ENCODE peak calls at places on chromosomes 1 and 21, in nine cellular contexts. One of them, this sample, is unnamed.

GRCh38 chr1:41122851-41123518 is 101.5 kb upstream of the SLFNL1 start:
- DNase-seq in endodermal cell: peak
- DNase-seq in fibroblast of lung: peak
- DNase-seq in astrocyte: peak
- DNase-seq in BE2C: peak
- DNase-seq in kidney epithelial cell: peak
- DNase-seq in uterus: no peak
- DNase-seq in tibial artery: no peak
- DNase-seq in cardiac fibroblast: peak
- DNase-seq in this sample: peak

GRCh38 chr1:99808391-99809115 is 41.6 kb upstream of the AGL start:
- DNase-seq in BE2C: peak
- DNase-seq in astrocyte: peak
- DNase-seq in kidney epithelial cell: peak
- DNase-seq in tibial artery: no peak
- DNase-seq in uterus: peak
- DNase-seq in cardiac fibroblast: peak
- DNase-seq in fibroblast of lung: peak
- DNase-seq in endodermal cell: peak
- DNase-seq in this sample: peak

GRCh38 chr1:151502859-151503509 is 8.2 kb upstream of the CGN start:
- DNase-seq in uterus: no peak
- DNase-seq in cardiac fibroblast: no peak
- DNase-seq in kidney epithelial cell: no peak
- DNase-seq in fibroblast of lung: no peak
- DNase-seq in BE2C: no peak
- DNase-seq in tibial artery: no peak
- DNase-seq in endodermal cell: peak
- DNase-seq in astrocyte: no peak
- DNase-seq in this sample: no peak

GRCh38 chr1:53315456-53316048 is 12.3 kb downstream of the LRP8 start:
- DNase-seq in cardiac fibroblast: no peak
- DNase-seq in BE2C: no peak
- DNase-seq in tibial artery: no peak
- DNase-seq in astrocyte: no peak
- DNase-seq in endodermal cell: no peak
- DNase-seq in kidney epithelial cell: no peak
- DNase-seq in uterus: no peak
- DNase-seq in fibroblast of lung: no peak
- DNase-seq in this sample: no peak

GRCh38 chr1:159869173-159869572 is 6.7 kb upstream of the VSIG8 start:
- DNase-seq in endodermal cell: peak
- DNase-seq in fibroblast of lung: peak
- DNase-seq in cardiac fibroblast: peak
- DNase-seq in tibial artery: no peak
- DNase-seq in astrocyte: peak
- DNase-seq in kidney epithelial cell: peak
- DNase-seq in BE2C: no peak
- DNase-seq in uterus: no peak
- DNase-seq in this sample: no peak

GRCh38 chr1:117232551-117232950 is 21.8 kb upstream of the VTCN1 start:
- DNase-seq in cardiac fibroblast: no peak
- DNase-seq in uterus: no peak
- DNase-seq in fibroblast of lung: peak
- DNase-seq in astrocyte: peak
- DNase-seq in BE2C: no peak
- DNase-seq in tibial artery: no peak
- DNase-seq in endodermal cell: no peak
- DNase-seq in kidney epithelial cell: no peak
- DNase-seq in this sample: no peak

GRCh38 chr1:154466136-154466665 is 35.8 kb upstream of the TDRD10 start:
- DNase-seq in fibroblast of lung: no peak
- DNase-seq in cardiac fibroblast: no peak
- DNase-seq in BE2C: no peak
- DNase-seq in tibial artery: no peak
- DNase-seq in astrocyte: no peak
- DNase-seq in kidney epithelial cell: no peak
- DNase-seq in uterus: no peak
- DNase-seq in endodermal cell: peak
- DNase-seq in this sample: no peak

GRCh38 chr1:173489149-173489600 is 12.0 kb downstream of the PRDX6 start:
- DNase-seq in fibroblast of lung: no peak
- DNase-seq in tibial artery: no peak
- DNase-seq in BE2C: no peak
- DNase-seq in kidney epithelial cell: no peak
- DNase-seq in uterus: no peak
- DNase-seq in endodermal cell: peak
- DNase-seq in cardiac fibroblast: peak
- DNase-seq in astrocyte: no peak
- DNase-seq in this sample: no peak

GRCh38 chr21:45938453-45938755 is 43.2 kb upstream of the COL6A1 start:
- DNase-seq in cardiac fibroblast: no peak
- DNase-seq in kidney epithelial cell: no peak
- DNase-seq in uterus: no peak
- DNase-seq in BE2C: no peak
- DNase-seq in tibial artery: no peak
- DNase-seq in fibroblast of lung: no peak
- DNase-seq in astrocyte: no peak
- DNase-seq in endodermal cell: no peak
- DNase-seq in this sample: no peak

GRCh38 chr1:178973671-178974091 is 52.0 kb upstream of the FAM20B start:
- DNase-seq in astrocyte: peak
- DNase-seq in BE2C: no peak
- DNase-seq in tibial artery: no peak
- DNase-seq in kidney epithelial cell: no peak
- DNase-seq in fibroblast of lung: peak
- DNase-seq in uterus: no peak
- DNase-seq in cardiac fibroblast: peak
- DNase-seq in endodermal cell: no peak
- DNase-seq in this sample: no peak

GRCh38 chr1:68949999-68950398 is 453.1 kb upstream of the DEPDC1 start:
- DNase-seq in BE2C: no peak
- DNase-seq in kidney epithelial cell: no peak
- DNase-seq in endodermal cell: no peak
- DNase-seq in astrocyte: no peak
- DNase-seq in tibial artery: no peak
- DNase-seq in cardiac fibroblast: no peak
- DNase-seq in uterus: no peak
- DNase-seq in fibroblast of lung: no peak
- DNase-seq in this sample: no peak

GRCh38 chr1:2210786-2211185 is 16.2 kb upstream of the FAAP20 start:
- DNase-seq in tibial artery: no peak
- DNase-seq in endodermal cell: peak
- DNase-seq in BE2C: no peak
- DNase-seq in cardiac fibroblast: no peak
- DNase-seq in kidney epithelial cell: no peak
- DNase-seq in astrocyte: no peak
- DNase-seq in uterus: no peak
- DNase-seq in fibroblast of lung: no peak
- DNase-seq in this sample: no peak

GRCh38 chr1:85058311-85058710 is 10.0 kb upstream of the MCOLN3 start:
- DNase-seq in cardiac fibroblast: no peak
- DNase-seq in BE2C: no peak
- DNase-seq in astrocyte: no peak
- DNase-seq in uterus: no peak
- DNase-seq in kidney epithelial cell: no peak
- DNase-seq in fibroblast of lung: no peak
- DNase-seq in tibial artery: no peak
- DNase-seq in endodermal cell: no peak
- DNase-seq in this sample: no peak

GRCh38 chr1:16032388-16033100 is 10.7 kb downstream of the CLCNKA start:
- DNase-seq in fibroblast of lung: peak
- DNase-seq in astrocyte: peak
- DNase-seq in kidney epithelial cell: peak
- DNase-seq in endodermal cell: peak
- DNase-seq in tibial artery: peak
- DNase-seq in BE2C: peak
- DNase-seq in uterus: peak
- DNase-seq in cardiac fibroblast: peak
- DNase-seq in this sample: no peak

GRCh38 chr1:23483327-23484252 is at the start of gene ASAP3:
- DNase-seq in tibial artery: peak
- DNase-seq in cardiac fibroblast: peak
- DNase-seq in uterus: peak
- DNase-seq in astrocyte: peak
- DNase-seq in BE2C: no peak
- DNase-seq in endodermal cell: peak
- DNase-seq in kidney epithelial cell: no peak
- DNase-seq in fibroblast of lung: peak
- DNase-seq in this sample: no peak

DNA sequence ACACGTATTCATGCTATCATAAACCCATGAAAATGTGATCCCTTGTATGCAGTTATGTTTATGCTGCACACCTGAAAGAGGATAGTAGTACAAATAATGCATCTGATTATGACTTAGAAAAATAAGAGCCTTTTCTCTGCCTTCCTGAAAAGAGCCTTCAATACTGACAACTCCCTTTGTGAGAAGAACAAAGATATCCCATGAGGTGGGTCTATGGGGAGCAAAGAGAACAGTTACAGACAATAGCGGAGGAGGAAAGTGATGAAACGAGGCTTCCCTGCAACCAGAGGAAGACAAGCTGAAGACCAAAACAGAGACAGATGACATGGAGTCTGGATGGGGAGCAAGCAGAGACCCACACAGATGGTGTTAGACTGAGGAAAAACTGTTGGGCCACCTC is 598.3 kb upstream of the PLXNA2 start:
- DNase-seq in uterus: no peak
- DNase-seq in fibroblast of lung: no peak
- DNase-seq in kidney epithelial cell: no peak
- DNase-seq in BE2C: no peak
- DNase-seq in tibial artery: no peak
- DNase-seq in cardiac fibroblast: no peak
- DNase-seq in endodermal cell: no peak
- DNase-seq in astrocyte: no peak
- DNase-seq in this sample: no peak
- TF ChIP-seq CTCF in uterus: no peak
- TF ChIP-seq CTCF in fibroblast of lung: no peak
- TF ChIP-seq CTCF in kidney epithelial cell: no peak
- TF ChIP-seq CTCF in BE2C: no peak
- TF ChIP-seq CTCF in tibial artery: no peak
- TF ChIP-seq CTCF in cardiac fibroblast: no peak
- TF ChIP-seq CTCF in endodermal cell: no peak
- TF ChIP-seq CTCF in astrocyte: no peak
- TF ChIP-seq CTCF in this sample: no peak

DNA sequence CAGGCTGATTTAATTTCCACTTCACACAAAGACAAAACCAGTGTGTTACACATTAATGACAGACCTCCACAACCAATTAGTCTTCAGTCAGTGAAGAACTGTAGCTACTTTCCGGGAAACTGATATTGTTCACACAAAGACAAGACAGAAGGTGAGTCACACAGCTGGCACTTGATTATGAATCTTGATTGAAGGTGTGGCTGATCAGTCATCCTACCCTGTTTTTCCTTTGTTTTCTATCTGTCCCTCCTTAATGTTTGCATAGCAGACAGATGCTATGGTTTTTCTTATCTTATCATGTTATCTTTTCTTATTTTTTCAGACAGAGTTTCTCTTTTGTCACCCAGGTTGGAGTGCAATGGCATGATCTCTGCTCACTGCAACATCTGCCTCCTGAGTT is 185.1 kb upstream of the GREM2 start:
- DNase-seq in BE2C: no peak
- DNase-seq in astrocyte: peak
- DNase-seq in fibroblast of lung: peak
- DNase-seq in endodermal cell: no peak
- DNase-seq in uterus: no peak
- DNase-seq in kidney epithelial cell: peak
- DNase-seq in tibial artery: no peak
- DNase-seq in cardiac fibroblast: no peak
- DNase-seq in this sample: no peak
- TF ChIP-seq CTCF in BE2C: no peak
- TF ChIP-seq CTCF in astrocyte: no peak
- TF ChIP-seq CTCF in fibroblast of lung: no peak
- TF ChIP-seq CTCF in endodermal cell: no peak
- TF ChIP-seq CTCF in uterus: no peak
- TF ChIP-seq CTCF in kidney epithelial cell: no peak
- TF ChIP-seq CTCF in tibial artery: no peak
- TF ChIP-seq CTCF in cardiac fibroblast: no peak
- TF ChIP-seq CTCF in this sample: no peak

GRCh38 chr1:205570173-205570501 is 61.7 kb downstream of the ELK4 start:
- DNase-seq in BE2C: no peak
- DNase-seq in cardiac fibroblast: no peak
- DNase-seq in endodermal cell: no peak
- DNase-seq in fibroblast of lung: no peak
- DNase-seq in uterus: no peak
- DNase-seq in kidney epithelial cell: no peak
- DNase-seq in astrocyte: no peak
- DNase-seq in tibial artery: no peak
- DNase-seq in this sample: no peak

GRCh38 chr1:205569411-205570172 is 62.2 kb downstream of the ELK4 start:
- DNase-seq in cardiac fibroblast: no peak
- DNase-seq in kidney epithelial cell: no peak
- DNase-seq in astrocyte: no peak
- DNase-seq in uterus: no peak
- DNase-seq in tibial artery: no peak
- DNase-seq in endodermal cell: no peak
- DNase-seq in BE2C: no peak
- DNase-seq in fibroblast of lung: no peak
- DNase-seq in this sample: no peak

GRCh38 chr1:205567716-205568115 is 63.2 kb downstream of the CDK18 start:
- DNase-seq in uterus: no peak
- DNase-seq in fibroblast of lung: no peak
- DNase-seq in tibial artery: no peak
- DNase-seq in kidney epithelial cell: no peak
- DNase-seq in BE2C: no peak
- DNase-seq in astrocyte: no peak
- DNase-seq in cardiac fibroblast: no peak
- DNase-seq in endodermal cell: no peak
- DNase-seq in this sample: no peak

GRCh38 chr1:205568135-205568468 is 63.6 kb downstream of the CDK18 start:
- DNase-seq in BE2C: no peak
- DNase-seq in astrocyte: no peak
- DNase-seq in fibroblast of lung: no peak
- DNase-seq in tibial artery: no peak
- DNase-seq in cardiac fibroblast: no peak
- DNase-seq in kidney epithelial cell: no peak
- DNase-seq in uterus: no peak
- DNase-seq in endodermal cell: no peak
- DNase-seq in this sample: no peak

GRCh38 chr1:205568469-205569361 is 63.1 kb downstream of the ELK4 start:
- DNase-seq in uterus: no peak
- DNase-seq in endodermal cell: no peak
- DNase-seq in astrocyte: no peak
- DNase-seq in fibroblast of lung: peak
- DNase-seq in kidney epithelial cell: no peak
- DNase-seq in tibial artery: no peak
- DNase-seq in cardiac fibroblast: peak
- DNase-seq in BE2C: no peak
- DNase-seq in this sample: no peak
- TF ChIP-seq CTCF in uterus: no peak
- TF ChIP-seq CTCF in endodermal cell: no peak
- TF ChIP-seq CTCF in astrocyte: no peak
- TF ChIP-seq CTCF in fibroblast of lung: no peak
- TF ChIP-seq CTCF in kidney epithelial cell: peak
- TF ChIP-seq CTCF in tibial artery: no peak
- TF ChIP-seq CTCF in cardiac fibroblast: no peak
- TF ChIP-seq CTCF in BE2C: peak
- TF ChIP-seq CTCF in this sample: no peak

DNA sequence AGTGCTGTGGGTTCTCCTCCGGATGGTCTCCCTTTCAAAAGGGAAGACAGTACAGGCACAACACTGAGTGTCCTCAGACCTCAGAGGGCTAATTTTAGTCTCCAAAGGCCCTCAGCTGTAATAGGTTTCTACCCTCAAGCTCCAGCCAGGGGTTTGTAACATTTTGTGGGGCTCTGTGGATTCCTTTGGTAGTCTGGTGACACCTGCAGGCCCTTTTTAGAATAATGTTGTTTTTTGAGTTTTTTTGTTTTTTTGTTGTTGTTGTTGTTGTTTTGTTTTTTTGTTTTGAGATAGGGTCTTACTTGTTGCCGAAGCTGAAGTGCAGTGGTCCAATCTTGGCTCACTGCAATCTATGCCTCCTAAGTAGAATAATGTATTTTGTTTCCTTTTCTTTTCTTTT is 15.0 kb upstream of the TMEM201 start:
- DNase-seq in fibroblast of lung: no peak
- DNase-seq in astrocyte: no peak
- DNase-seq in endodermal cell: peak
- DNase-seq in tibial artery: no peak
- DNase-seq in BE2C: no peak
- DNase-seq in kidney epithelial cell: no peak
- DNase-seq in cardiac fibroblast: peak
- DNase-seq in uterus: no peak
- DNase-seq in this sample: no peak
- TF ChIP-seq CTCF in fibroblast of lung: peak
- TF ChIP-seq CTCF in astrocyte: peak
- TF ChIP-seq CTCF in endodermal cell: peak
- TF ChIP-seq CTCF in tibial artery: no peak
- TF ChIP-seq CTCF in BE2C: peak
- TF ChIP-seq CTCF in kidney epithelial cell: peak
- TF ChIP-seq CTCF in cardiac fibroblast: peak
- TF ChIP-seq CTCF in uterus: peak
- TF ChIP-seq CTCF in this sample: no peak